ENCODE peak calls at places on chromosomes 13 and 19, in five cellular contexts. N is gastrocnemius medialis, J is thoracic aorta, Q is HCT116, O is K562. K is an unnamed sample.
A peak's percentile ranks its signal among the peaks of the same experiment; 100 is the strongest.

GRCh38 chr13:48828962-48829405 is 146.7 kb upstream of the FNDC3A start:
- DNase-seq in J (no peak), Q (no peak), O (no peak), N (no peak), K (no peak)

GRCh38 chr19:6350688-6351087 is 10.6 kb upstream of the CLPP start:
- DNase-seq in J (no peak), N (no peak), O (no peak), Q (no peak), K (no peak)

GRCh38 chr13:109626386-109627171 is 159.8 kb downstream of the IRS2 start:
- DNase-seq in O (no peak), J (no peak), N (no peak), Q (no peak), K (no peak)

GRCh38 chr13:98934243-98934642 is 43.6 kb downstream of the DOCK9 start:
- DNase-seq in J (no peak), O (no peak), Q (no peak), N (no peak), K (no peak)

GRCh38 chr19:6528544-6529121 is 2.2 kb upstream of the TNFSF9 start:
- DNase-seq in N (peak; percentile 52), Q (no peak), O (no peak), J (no peak), K (peak; percentile 67)

GRCh38 chr13:113009743-113010509 is 40.9 kb downstream of the MCF2L start:
- DNase-seq in O (peak; percentile 18), Q (no peak), N (no peak), J (no peak), K (no peak)

GRCh38 chr19:6268382-6268771 is 11.4 kb downstream of the MLLT1 start:
- DNase-seq in O (no peak), J (no peak), N (no peak), Q (no peak), K (no peak)

GRCh38 chr13:47548294-47548825 is 452.7 kb downstream of the SUCLA2 start:
- DNase-seq in J (no peak), Q (no peak), N (no peak), O (no peak), K (no peak)

GRCh38 chr13:106534844-106535551 is 464 bp downstream of the EFNB2 start:
- DNase-seq in N (peak; percentile 12), O (no peak), J (no peak), Q (no peak), K (peak; percentile 26)

GRCh38 chr13:113776231-113777125 is 17.5 kb downstream of the TMEM255B start:
- DNase-seq in Q (no peak), O (no peak), J (no peak), N (no peak), K (no peak)

GRCh38 chr19:1411255-1412191 is 4.1 kb downstream of the DAZAP1 start:
- DNase-seq in O (no peak), Q (no peak), N (peak; percentile 80), J (peak; percentile 24), K (peak; percentile 75)

GRCh38 chr13:30052127-30052526 is 201.7 kb upstream of the UBL3 start:
- DNase-seq in Q (no peak), N (no peak), O (no peak), J (no peak), K (no peak)

GRCh38 chr13:51048166-51048461 is 63.0 kb downstream of the C13orf42 start:
- DNase-seq in O (no peak), N (no peak), Q (no peak), J (no peak), K (no peak)

GRCh38 chr13:59166174-59166573 is 997.6 kb downstream of the DIAPH3 start:
- DNase-seq in N (no peak), O (no peak), J (no peak), Q (no peak), K (no peak)

GRCh38 chr13:21689097-21689496 is 18.2 kb downstream of the FGF9 start:
- DNase-seq in O (no peak), N (no peak), Q (no peak), J (no peak), K (no peak)

GRCh38 chr19:17234911-17235617 is 9.0 kb downstream of the OCEL1 start:
- DNase-seq in O (peak; percentile 73), J (no peak), Q (no peak), N (peak; percentile 45), K (no peak)

GRCh38 chr13:93118081-93118615 is 108.5 kb upstream of the GPC6 start:
- DNase-seq in O (no peak), N (no peak), J (no peak), Q (no peak), K (no peak)

GRCh38 chr19:21321996-21322395 is 7.2 kb downstream of the ZNF708 start:
- DNase-seq in N (no peak), Q (no peak), O (no peak), J (no peak), K (no peak)

GRCh38 chr13:110643324-110643723 is 28.0 kb downstream of the NAXD start:
- DNase-seq in O (no peak), J (no peak), Q (no peak), N (no peak), K (no peak)

GRCh38 chr13:110231348-110232047 is 75.5 kb downstream of the COL4A1 start:
- DNase-seq in J (no peak), N (no peak), O (no peak), Q (no peak), K (no peak)

GRCh38 chr13:102878491-102878890 is 32.7 kb downstream of the ERCC5 start:
- DNase-seq in O (no peak), Q (no peak), J (no peak), N (no peak), K (no peak)

GRCh38 chr13:109951491-109951890 is 165.1 kb upstream of the IRS2 start:
- DNase-seq in N (no peak), J (no peak), Q (no peak), O (no peak), K (no peak)

GRCh38 chr19:28351761-28352160 is 861.2 kb downstream of the UQCRFS1 start:
- DNase-seq in O (no peak), J (no peak), Q (no peak), N (no peak), K (no peak)

GRCh38 chr19:9565900-9566705 is 18.2 kb downstream of the ZNF121 start:
- DNase-seq in J (no peak), N (no peak), Q (no peak), O (no peak), K (no peak)
- H3K9me3 ChIP-seq in J (peaks cover 99% of the 10 kb centered on the region), N (peaks cover 44% of the 10 kb centered on the region), Q (peaks cover 79% of the 10 kb centered on the region), O (peaks cover 79% of the 10 kb centered on the region), K (peaks cover 100% of the 10 kb centered on the region)

DNA sequence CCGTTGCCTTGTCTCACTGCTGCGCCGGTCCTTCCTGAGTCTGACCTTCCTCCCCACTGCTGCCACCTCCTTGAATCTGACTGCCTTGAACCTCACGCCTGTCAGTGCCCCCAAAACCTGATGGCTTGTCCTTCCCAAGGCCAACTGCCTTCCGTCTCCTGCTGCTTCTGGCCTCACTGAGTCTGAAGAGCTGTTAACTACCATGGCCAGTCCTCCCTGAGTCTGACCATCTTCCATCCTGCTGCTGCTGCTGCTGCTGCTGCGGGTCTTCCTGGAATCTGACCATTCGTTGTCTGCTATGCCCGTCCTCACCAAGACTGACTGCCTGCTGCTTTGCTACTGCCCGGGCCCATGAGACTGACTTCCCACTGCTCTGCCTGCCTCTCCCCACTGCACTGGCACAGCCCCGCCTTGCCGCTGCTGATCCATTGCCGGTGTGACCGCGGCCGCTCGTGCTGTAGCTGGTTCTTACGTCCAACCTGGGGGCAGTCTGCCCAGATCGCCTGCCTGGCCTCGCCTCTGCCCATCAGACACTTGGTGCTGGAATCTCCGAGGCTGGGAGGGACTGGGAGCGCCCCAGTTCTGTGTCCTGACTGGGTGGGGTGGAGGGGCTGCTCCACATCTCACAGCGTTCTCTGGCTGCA is 2.9 kb upstream of the RCN3 start:
- DNase-seq in Q (no peak), J (no peak), N (no peak), O (no peak), K (no peak)
- TF ChIP-seq CTCF in Q (no peak), J (no peak), N (no peak), O (no peak), K (no peak)

DNA sequence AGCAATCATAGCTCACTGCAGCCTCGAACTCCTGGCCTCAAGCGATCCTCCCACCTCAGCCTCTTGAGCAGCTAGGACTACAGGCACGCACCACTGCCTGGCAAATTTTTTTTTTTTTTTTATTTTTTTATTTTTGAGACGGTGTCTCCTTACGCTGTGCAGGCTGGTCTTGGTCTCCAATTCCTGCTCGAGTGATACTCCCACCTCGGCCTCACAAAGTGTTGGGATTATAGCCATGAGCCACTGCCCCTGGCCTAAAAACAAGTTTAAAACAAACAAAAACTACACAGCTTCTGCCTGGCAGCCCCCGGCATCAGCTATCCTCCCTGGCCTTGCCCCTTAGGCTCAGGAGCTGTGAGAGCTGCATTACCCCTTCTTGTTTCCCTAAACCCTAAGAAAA is 73.3 kb downstream of the NUFIP1 start:
- DNase-seq in O (no peak), N (no peak), J (no peak), Q (no peak), K (no peak)
- H3K9me3 ChIP-seq in O (no peaks in the 10 kb centered on the region), N (no peaks in the 10 kb centered on the region), J (no peaks in the 10 kb centered on the region), Q (peaks cover 12% of the 10 kb centered on the region), K (no peaks in the 10 kb centered on the region)

DNA sequence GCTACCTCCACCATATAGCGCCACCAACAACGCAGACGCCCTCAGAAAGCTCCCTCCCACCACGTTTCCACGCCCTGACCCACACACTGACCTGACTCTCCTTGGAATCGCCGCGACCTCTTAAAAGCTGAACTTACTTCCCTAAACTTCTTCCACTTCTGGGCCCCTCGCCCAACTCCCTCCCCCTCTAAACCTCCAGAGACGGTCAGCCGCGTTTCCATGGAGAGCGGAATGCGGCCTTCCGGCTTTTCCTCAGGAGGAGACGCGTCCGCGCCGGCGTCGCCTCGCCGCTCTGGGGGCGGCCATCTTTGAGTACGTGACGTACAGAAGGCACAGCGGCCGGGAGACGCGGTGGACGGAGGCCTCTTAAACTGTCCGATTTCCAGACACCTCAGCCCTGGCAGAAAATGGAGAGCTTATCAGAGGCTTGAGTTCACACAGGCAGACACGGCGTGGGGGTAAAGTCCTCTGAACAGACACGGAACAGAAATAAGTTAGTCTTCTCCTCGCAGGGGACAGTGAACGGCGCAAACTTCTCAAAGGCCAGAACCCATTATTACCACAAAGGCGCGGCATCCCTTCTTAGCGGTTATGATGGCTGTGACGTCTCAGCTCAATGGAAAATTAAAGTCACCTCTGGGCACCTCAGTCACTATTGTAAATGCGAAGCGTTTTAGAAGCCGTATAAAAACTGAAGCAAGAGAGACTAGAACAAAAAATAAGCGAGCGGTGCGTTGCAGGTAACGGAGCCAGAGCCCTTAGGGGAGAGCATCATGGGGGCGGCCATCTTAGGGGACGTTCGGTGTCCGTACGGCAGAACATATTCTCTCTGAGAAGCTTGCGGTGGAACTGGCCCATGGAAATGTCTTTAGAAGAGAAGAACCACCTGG is at the start of gene ZNF432:
- DNase-seq in Q (peak; percentile 16), N (peak; percentile 90), O (peak; percentile 88), J (peak; percentile 76), K (peak; percentile 96)
- TF ChIP-seq CTCF in Q (no peak), N (no peak), O (no peak), J (no peak), K (no peak)

GRCh38 chr19:37738371-37738770 is 18.8 kb upstream of the ZNF607 start:
- DNase-seq in N (no peak), Q (no peak), J (no peak), O (no peak), K (no peak)
- H3K9me3 ChIP-seq in N (peaks cover 8% of the 10 kb centered on the region), Q (peaks cover 15% of the 10 kb centered on the region), J (peaks cover 56% of the 10 kb centered on the region), O (no peaks in the 10 kb centered on the region), K (no peaks in the 10 kb centered on the region)